ENCODE peak calls at places on chromosomes 7 and 10, in six cellular contexts. D is dermis blood vessel endothelial cell, T is cardiac muscle cell, R is adrenal gland, V is ureter, Q is AG04450. I is an unnamed sample.

GRCh38 chr7:87816389-87816788 is 59.8 kb downstream of the SLC25A40 start:
- DNase-seq in D (no peak), V (no peak), T (no peak), R (no peak), Q (no peak), I (no peak)

GRCh38 chr10:76149182-76149581 is 717.8 kb downstream of the LRMDA start:
- DNase-seq in R (no peak), Q (no peak), V (no peak), T (no peak), D (no peak), I (no peak)

GRCh38 chr7:76354516-76354915 is 4.3 kb downstream of the YWHAG start:
- DNase-seq in V (no peak), R (no peak), D (no peak), Q (no peak), T (no peak), I (no peak)

GRCh38 chr7:103651978-103652377 is 206.0 kb upstream of the SLC26A5 start:
- DNase-seq in D (no peak), R (no peak), V (no peak), T (peak), Q (no peak), I (no peak)

GRCh38 chr7:105875505-105875904 is 894 bp downstream of the ATXN7L1 start:
- DNase-seq in T (no peak), V (no peak), Q (no peak), R (no peak), D (peak), I (peak)

GRCh38 chr7:40986351-40986873 is 716.5 kb downstream of the INHBA start:
- DNase-seq in D (no peak), R (no peak), V (no peak), T (no peak), Q (peak), I (peak)

GRCh38 chr10:23742807-23743206 is 303.9 kb downstream of the OTUD1 start:
- DNase-seq in Q (no peak), R (no peak), D (no peak), T (no peak), V (peak), I (no peak)

GRCh38 chr7:7014827-7015610 is 167.3 kb upstream of the C1GALT1 start:
- DNase-seq in D (no peak), T (no peak), Q (no peak), R (no peak), V (no peak), I (no peak)

GRCh38 chr7:74637745-74638144 is 19.8 kb upstream of the GTF2I start:
- DNase-seq in V (no peak), R (no peak), Q (no peak), T (no peak), D (no peak), I (no peak)

GRCh38 chr7:151115836-151116418 is 29.7 kb downstream of the AGAP3 start:
- DNase-seq in T (no peak), R (no peak), Q (no peak), D (no peak), V (peak), I (no peak)

GRCh38 chr10:60975716-60976115 is 31.7 kb upstream of the RHOBTB1 start:
- DNase-seq in T (no peak), V (no peak), Q (no peak), D (no peak), R (no peak), I (peak)

GRCh38 chr10:114933588-114933987 is 4.4 kb upstream of the TRUB1 start:
- DNase-seq in V (no peak), Q (no peak), T (no peak), R (no peak), D (no peak), I (no peak)

GRCh38 chr7:2658941-2659340 is 27.2 kb downstream of the TTYH3 start:
- DNase-seq in R (no peak), Q (no peak), V (no peak), D (no peak), T (no peak), I (no peak)

GRCh38 chr10:122462533-122463465 is 1.4 kb downstream of the HTRA1 start:
- DNase-seq in Q (no peak), V (peak), R (peak), D (peak), T (peak), I (peak)

GRCh38 chr10:112951349-112952281 is 1.6 kb downstream of the TCF7L2 start:
- DNase-seq in Q (no peak), T (peak), V (peak), R (peak), D (peak), I (peak)

GRCh38 chr7:45703373-45703821 is 129.2 kb downstream of the ADCY1 start:
- DNase-seq in Q (no peak), V (peak), T (no peak), D (no peak), R (peak), I (no peak)

GRCh38 chr7:99090811-99091582 is 52.9 kb downstream of the SMURF1 start:
- DNase-seq in V (no peak), D (no peak), T (peak), R (no peak), Q (no peak), I (peak)

GRCh38 chr7:129923709-129924108 is 29.1 kb downstream of the UBE2H start:
- DNase-seq in R (no peak), T (no peak), Q (peak), V (no peak), D (peak), I (peak)